ENCODE peak calls at places on chromosome 1, in seven cellular contexts. G, A, L, W, Z, C and R are unnamed samples.

GRCh38 chr1:147243228-147243685 is 773 bp downstream of the CHD1L start:
- DNase-seq in G (peak; percentile 51), A (peak; percentile 18), L (peak; percentile 60), W (peak; percentile 75), Z (no peak), C (peak; percentile 21), R (no peak)

GRCh38 chr1:162145280-162145965 is 75.9 kb downstream of the NOS1AP start:
- DNase-seq in G (no peak), A (no peak), L (no peak), W (peak; percentile 98), Z (no peak), C (no peak), R (no peak)

GRCh38 chr1:17165823-17166222 is 39.1 kb upstream of the PADI1 start:
- DNase-seq in G (no peak), A (no peak), L (no peak), W (no peak), Z (no peak), C (no peak), R (no peak)

GRCh38 chr1:216531308-216532239 is 108.3 kb upstream of the USH2A start:
- DNase-seq in G (no peak), A (peak; percentile 7), L (no peak), W (peak; percentile 95), Z (no peak), C (no peak), R (no peak)

GRCh38 chr1:51907079-51907702 is 28.7 kb upstream of the NRDC start:
- DNase-seq in G (no peak), A (no peak), L (no peak), W (no peak), Z (no peak), C (no peak), R (no peak)

GRCh38 chr1:14689996-14690614 is 91.6 kb downstream of the KAZN start:
- DNase-seq in G (no peak), A (no peak), L (no peak), W (peak; percentile 58), Z (no peak), C (no peak), R (no peak)

GRCh38 chr1:67815303-67816095 is 17.8 kb downstream of the GNG12 start:
- DNase-seq in G (no peak), A (no peak), L (no peak), W (no peak), Z (no peak), C (peak; percentile 32), R (no peak)

GRCh38 chr1:204017032-204017431 is 55.9 kb upstream of the SOX13 start:
- DNase-seq in G (no peak), A (no peak), L (no peak), W (no peak), Z (no peak), C (no peak), R (no peak)

GRCh38 chr1:38308780-38309179 is 262.2 kb upstream of the POU3F1 start:
- DNase-seq in G (no peak), A (no peak), L (no peak), W (no peak), Z (no peak), C (no peak), R (no peak)